ENCODE peak calls at places on chromosomes 16 and 17, in seven cellular contexts. Q is heart right ventricle, W is astrocyte of the cerebellum, I is tibial nerve, J is upper lobe of right lung, S is H9, T is astrocyte of the spinal cord. X is an unnamed sample.

GRCh38 chr17:28763804-28764266 is 20.0 kb downstream of the TRAF4 start:
- DNase-seq in Q (peak; percentile 83), W (peak; percentile 78), I (peak; percentile 85), J (no peak), S (peak; percentile 66), T (peak; percentile 82), X (no peak)

GRCh38 chr16:2194852-2195315 is 1.5 kb downstream of the CASKIN1 start:
- DNase-seq in Q (no peak), W (no peak), I (no peak), J (no peak), S (peak; percentile 86), T (peak; percentile 22), X (no peak)

GRCh38 chr16:59385953-59386352 is 651.8 kb upstream of the GOT2 start:
- DNase-seq in Q (no peak), W (peak; percentile 87), I (no peak), J (no peak), S (no peak), T (peak; percentile 89), X (peak; percentile 67)

GRCh38 chr16:89924298-89924924 is 1.3 kb downstream of the TUBB3 start:
- DNase-seq in Q (no peak), W (no peak), I (no peak), J (no peak), S (peak; percentile 85), T (peak; percentile 42), X (no peak)

GRCh38 chr16:50371936-50372595 is 3.3 kb upstream of the BRD7 start:
- DNase-seq in Q (no peak), W (no peak), I (no peak), J (no peak), S (no peak), T (no peak), X (no peak)

GRCh38 chr17:40936976-40937375 is 470 bp downstream of the KRT23 start:
- DNase-seq in Q (no peak), W (no peak), I (no peak), J (no peak), S (peak; percentile 47), T (no peak), X (no peak)

GRCh38 chr17:8133398-8133797 is 9.5 kb upstream of the HES7 start:
- DNase-seq in Q (no peak), W (no peak), I (no peak), J (no peak), S (peak; percentile 85), T (no peak), X (no peak)

GRCh38 chr17:58019521-58019920 is 12.5 kb upstream of the SRSF1 start:
- DNase-seq in Q (no peak), W (no peak), I (no peak), J (no peak), S (no peak), T (no peak), X (no peak)

GRCh38 chr17:3972281-3972731 is 8.1 kb upstream of the ATP2A3 start:
- DNase-seq in Q (no peak), W (no peak), I (no peak), J (no peak), S (no peak), T (no peak), X (no peak)

GRCh38 chr17:42027961-42028790 is 8.3 kb downstream of the NKIRAS2 start:
- DNase-seq in Q (no peak), W (no peak), I (no peak), J (no peak), S (peak; percentile 89), T (no peak), X (no peak)

GRCh38 chr17:42027540-42027889 is 7.6 kb downstream of the NKIRAS2 start:
- DNase-seq in Q (no peak), W (no peak), I (no peak), J (no peak), S (no peak), T (no peak), X (no peak)

GRCh38 chr17:42026821-42027539 is 7.1 kb downstream of the NKIRAS2 start:
- DNase-seq in Q (no peak), W (no peak), I (no peak), J (no peak), S (no peak), T (no peak), X (no peak)

GRCh38 chr17:42023524-42024349 is 3.8 kb downstream of the NKIRAS2 start:
- DNase-seq in Q (no peak), W (no peak), I (no peak), J (peak; percentile 85), S (no peak), T (no peak), X (no peak)

DNA sequence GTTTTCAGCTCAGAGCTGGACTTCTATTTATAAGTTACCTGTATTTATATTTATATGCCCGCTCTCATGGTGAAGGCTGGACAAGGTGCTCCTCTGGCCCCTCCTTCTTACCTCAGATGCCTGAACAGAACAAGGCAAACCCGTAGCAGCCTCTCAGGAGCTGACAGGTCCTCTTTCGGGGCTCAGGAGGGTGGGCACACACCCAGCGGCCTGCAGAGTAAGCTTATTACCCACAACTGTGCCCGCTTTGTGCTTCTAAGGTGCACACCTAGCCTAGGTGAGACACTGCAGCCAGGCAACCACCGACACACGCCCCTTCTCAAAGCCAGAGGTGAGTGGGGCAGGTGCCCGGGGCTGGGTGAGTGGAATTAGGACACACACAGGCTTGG is 5.3 kb downstream of the NKIRAS2 start:
- DNase-seq in Q (no peak), W (no peak), I (no peak), J (no peak), S (no peak), T (no peak), X (no peak)
- TF ChIP-seq CTCF in Q (peak; percentile 3), W (no peak), I (no peak), J (no peak), S (no peak), T (no peak), X (no peak)

GRCh38 chr17:60473788-60474187 is 51.5 kb downstream of the CHCT1 start:
- DNase-seq in Q (no peak), W (no peak), I (no peak), J (no peak), S (no peak), T (peak; percentile 8), X (peak; percentile 40)

GRCh38 chr17:60471451-60471850 is 49.2 kb downstream of the CHCT1 start:
- DNase-seq in Q (no peak), W (no peak), I (no peak), J (no peak), S (no peak), T (no peak), X (no peak)

GRCh38 chr17:60468371-60468770 is 46.1 kb downstream of the CHCT1 start:
- DNase-seq in Q (no peak), W (no peak), I (no peak), J (no peak), S (no peak), T (peak; percentile 7), X (no peak)

GRCh38 chr17:60472449-60472848 is 50.2 kb downstream of the CHCT1 start:
- DNase-seq in Q (no peak), W (no peak), I (no peak), J (no peak), S (no peak), T (no peak), X (no peak)
- TF ChIP-seq CTCF in Q (no peak), W (no peak), I (no peak), J (no peak), S (no peak), T (no peak), X (no peak)

DNA sequence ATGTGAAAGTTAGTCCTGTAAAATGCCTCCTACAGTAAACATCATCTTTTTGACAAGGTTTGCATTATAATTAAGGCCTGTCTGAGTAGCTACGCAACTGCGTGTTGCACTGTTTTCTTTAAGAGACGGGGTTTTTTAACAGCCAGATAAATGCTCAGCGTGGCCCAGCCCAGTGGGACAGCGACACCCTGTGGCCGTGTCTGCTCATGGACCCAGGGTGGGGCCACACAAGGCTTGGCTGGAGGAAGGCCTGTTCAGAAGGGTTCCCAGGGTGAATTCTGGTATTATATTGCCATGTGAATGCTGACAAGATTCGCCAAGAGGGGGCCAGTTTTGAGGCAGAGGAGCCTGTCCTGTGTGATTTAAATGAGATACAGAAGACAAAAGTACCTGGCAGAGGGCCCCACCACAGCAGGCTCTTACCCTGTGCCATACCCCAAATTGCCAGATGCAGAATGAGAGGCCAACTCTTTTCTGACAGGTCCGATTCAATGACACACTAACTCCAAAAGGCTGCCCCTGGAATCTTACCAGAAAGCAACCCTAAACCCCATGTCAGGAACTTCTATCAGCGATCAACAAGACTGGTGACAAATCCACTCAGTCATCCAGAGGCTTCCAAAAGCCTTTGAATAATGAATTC is 65.9 kb upstream of the IRX6 start:
- DNase-seq in Q (peak; percentile 23), W (peak; percentile 20), I (no peak), J (peak; percentile 86), S (peak; percentile 80), T (peak; percentile 44), X (no peak)
- TF ChIP-seq CTCF in Q (peak; percentile 54), W (peak; percentile 76), I (peak; percentile 37), J (peak; percentile 75), S (peak; percentile 98), T (peak; percentile 70), X (peak; percentile 91)

DNA sequence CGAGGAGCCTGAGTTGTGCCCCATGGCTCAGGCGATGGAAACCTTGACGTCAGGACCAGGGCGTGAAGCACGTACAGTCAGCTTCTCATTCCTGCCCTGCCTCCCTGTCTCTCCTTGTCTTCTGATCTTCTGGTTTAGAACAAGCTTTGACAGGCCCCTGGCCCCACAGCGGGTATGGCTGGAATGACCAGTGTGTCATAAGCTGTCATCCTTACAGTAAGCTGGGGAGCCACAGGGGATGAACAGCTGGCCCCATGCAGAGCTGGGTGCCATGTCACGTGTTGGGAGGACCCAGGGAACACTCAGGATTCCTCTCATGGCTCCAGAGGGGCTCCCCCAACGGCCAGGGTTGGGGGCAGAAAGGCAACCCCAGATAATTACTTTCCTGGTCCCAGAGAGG is 157.6 kb upstream of the PLCG2 start:
- DNase-seq in Q (no peak), W (no peak), I (no peak), J (no peak), S (no peak), T (no peak), X (no peak)
- TF ChIP-seq CTCF in Q (no peak), W (no peak), I (no peak), J (no peak), S (no peak), T (no peak), X (no peak)

GRCh38 chr16:57419506-57419905 is 14.9 kb downstream of the CCL17 start:
- DNase-seq in Q (no peak), W (no peak), I (no peak), J (no peak), S (no peak), T (no peak), X (no peak)

GRCh38 chr16:57426356-57426755 is 20.8 kb downstream of the CIAPIN1 start:
- DNase-seq in Q (no peak), W (no peak), I (no peak), J (no peak), S (no peak), T (no peak), X (no peak)

GRCh38 chr16:57424599-57424998 is 20.0 kb downstream of the CCL17 start:
- DNase-seq in Q (peak; percentile 55), W (no peak), I (no peak), J (no peak), S (no peak), T (no peak), X (no peak)

GRCh38 chr16:57423152-57423551 is 18.6 kb downstream of the CCL17 start:
- DNase-seq in Q (no peak), W (no peak), I (no peak), J (no peak), S (no peak), T (no peak), X (no peak)

GRCh38 chr16:57422026-57422944 is 17.7 kb downstream of the CCL17 start:
- DNase-seq in Q (peak; percentile 57), W (peak; percentile 45), I (peak; percentile 34), J (no peak), S (peak; percentile 51), T (peak; percentile 68), X (peak; percentile 24)
- TF ChIP-seq CTCF in Q (peak; percentile 65), W (peak; percentile 96), I (peak; percentile 73), J (peak; percentile 60), S (peak; percentile 72), T (peak; percentile 90), X (peak; percentile 80)

X was measured in AG09319.